ENCODE peak calls at places on chromosomes 1 and 21, in five cellular contexts. Y is AG20443, G is M059J, R is putamen, T is OCI-LY7. W is an unnamed sample.

GRCh38 chr1:226816585-226816984 is 53.8 kb upstream of the PSEN2 start:
- DNase-seq in Y (no peak), G (peak), R (no peak), T (no peak), W (no peak)

GRCh38 chr1:10646347-10646861 is 150.0 kb downstream of the CASZ1 start:
- DNase-seq in Y (peak), G (peak), R (no peak), T (peak), W (peak)

GRCh38 chr1:206448471-206448870 is 21.8 kb upstream of the IKBKE start:
- DNase-seq in Y (no peak), G (no peak), R (no peak), T (no peak), W (no peak)

GRCh38 chr1:37486680-37487618 is 12.6 kb downstream of the ZC3H12A start:
- DNase-seq in Y (peak), G (peak), R (no peak), T (peak), W (peak)

GRCh38 chr21:42019706-42020105 is 9.5 kb upstream of the ZBTB21 start:
- DNase-seq in Y (no peak), G (no peak), R (no peak), T (no peak), W (no peak)

GRCh38 chr1:218476385-218476784 is 131.2 kb downstream of the TGFB2 start:
- DNase-seq in Y (peak), G (peak), R (no peak), T (no peak), W (peak)

GRCh38 chr1:84782311-84782771 is 92.1 kb upstream of the SSX2IP start:
- DNase-seq in Y (peak), G (peak), R (no peak), T (peak), W (peak)

GRCh38 chr1:220956861-220957605 is 77.8 kb downstream of the HLX start:
- DNase-seq in Y (peak), G (peak), R (no peak), T (no peak), W (peak)

GRCh38 chr1:5525597-5526384 is 466.4 kb downstream of the NPHP4 start:
- DNase-seq in Y (peak), G (no peak), R (no peak), T (no peak), W (no peak)

GRCh38 chr1:168301664-168302320 is 21.1 kb downstream of the TBX19 start:
- DNase-seq in Y (peak), G (peak), R (no peak), T (no peak), W (no peak)

GRCh38 chr1:203402609-203403337 is 51.9 kb upstream of the FMOD start:
- DNase-seq in Y (peak), G (peak), R (peak), T (peak), W (peak)

GRCh38 chr21:17554619-17555472 is 42.0 kb downstream of the CXADR start:
- DNase-seq in Y (peak), G (peak), R (peak), T (peak), W (peak)

GRCh38 chr1:5998906-5999301 is 6.7 kb upstream of the NPHP4 start:
- DNase-seq in Y (no peak), G (no peak), R (no peak), T (no peak), W (no peak)

GRCh38 chr1:212565571-212566305 is 42.8 kb upstream of the ATF3 start:
- DNase-seq in Y (no peak), G (no peak), R (no peak), T (no peak), W (no peak)

GRCh38 chr1:37497832-37498231 is 16.7 kb downstream of the MEAF6 start:
- DNase-seq in Y (no peak), G (no peak), R (no peak), T (no peak), W (no peak)

GRCh38 chr1:48092401-48092800 is 95.2 kb upstream of the TRABD2B start:
- DNase-seq in Y (no peak), G (no peak), R (no peak), T (no peak), W (no peak)

GRCh38 chr21:37765501-37765900 is 150.8 kb downstream of the KCNJ6 start:
- DNase-seq in Y (no peak), G (no peak), R (no peak), T (no peak), W (no peak)

GRCh38 chr1:119554188-119554587 is 47.2 kb downstream of the HSD3B1 start:
- DNase-seq in Y (peak), G (peak), R (peak), T (no peak), W (peak)

GRCh38 chr1:59505596-59506028 is 208.7 kb downstream of the FGGY start:
- DNase-seq in Y (no peak), G (peak), R (no peak), T (no peak), W (no peak)

GRCh38 chr1:40315239-40315794 is 1.8 kb downstream of the COL9A2 start:
- DNase-seq in Y (peak), G (peak), R (peak), T (peak), W (peak)

GRCh38 chr1:207029991-207030521 is 2.5 kb downstream of the C1orf116 start:
- DNase-seq in Y (no peak), G (no peak), R (no peak), T (no peak), W (no peak)

W was measured in myocyte.